ENCODE peak calls at places on chromosomes 16 and 17, in four cellular contexts. C is tibial nerve, M is AG09319, L is cardiac fibroblast. Q is an unnamed sample.
A peak's percentile ranks its signal among the peaks of the same experiment; 100 is the strongest.

GRCh38 chr17:62064791-62065563 is at the start of gene MED13:
- DNase-seq in C (peak; percentile 47), M (no peak), L (peak; percentile 45), Q (peak; percentile 92)

GRCh38 chr16:29710227-29711219 is 31.5 kb downstream of the QPRT start:
- DNase-seq in C (peak; percentile 60), M (no peak), L (peak; percentile 82), Q (no peak)

GRCh38 chr17:46009681-46010596 is 10.9 kb downstream of the STH start:
- DNase-seq in C (no peak), M (no peak), L (peak; percentile 91), Q (no peak)

GRCh38 chr16:11619327-11619851 is 32.7 kb upstream of the LITAF start:
- DNase-seq in C (no peak), M (no peak), L (no peak), Q (no peak)

GRCh38 chr17:15909481-15909991 is 35.4 kb upstream of the ADORA2B start:
- DNase-seq in C (no peak), M (no peak), L (peak; percentile 61), Q (no peak)

GRCh38 chr17:70137451-70138230 is 31.7 kb upstream of the KCNJ2 start:
- DNase-seq in C (peak; percentile 84), M (peak; percentile 88), L (peak; percentile 95), Q (no peak)

GRCh38 chr17:66949501-66949900 is 15.0 kb upstream of the CACNG4 start:
- DNase-seq in C (no peak), M (no peak), L (peak; percentile 44), Q (no peak)

GRCh38 chr16:28569011-28569410 is 15.3 kb downstream of the SGF29 start:
- DNase-seq in C (no peak), M (no peak), L (peak; percentile 61), Q (no peak)

GRCh38 chr16:75251280-75252048 is at the start of gene BCAR1:
- DNase-seq in C (peak; percentile 63), M (peak; percentile 78), L (peak; percentile 81), Q (peak; percentile 96)

GRCh38 chr16:49168146-49168545 is 113.5 kb downstream of the CBLN1 start:
- DNase-seq in C (no peak), M (no peak), L (no peak), Q (no peak)

GRCh38 chr17:28714281-28714680 is 2.6 kb upstream of the PROCA1 start:
- DNase-seq in C (no peak), M (no peak), L (no peak), Q (no peak)

GRCh38 chr17:76496464-76496863 is 4.8 kb downstream of the RHBDF2 start:
- DNase-seq in C (no peak), M (no peak), L (no peak), Q (no peak)

GRCh38 chr16:30434852-30435251 is 5.0 kb upstream of the DCTPP1 start:
- DNase-seq in C (no peak), M (no peak), L (no peak), Q (no peak)

Q was measured in esophagus muscularis mucosa.